ENCODE peak calls at places on chromosome 2, in four cellular contexts. One of them, this sample, is unnamed.

GRCh38 chr2:123518387-123518786 is 506.7 kb upstream of the CNTNAP5 start:
- DNase-seq in GM12878: no peak
- DNase-seq in K562: no peak
- DNase-seq in HepG2: no peak
- DNase-seq in this sample: no peak

GRCh38 chr2:219293736-219294201 is 14.6 kb downstream of the DNAJB2 start:
- DNase-seq in HepG2: no peak
- DNase-seq in K562: no peak
- DNase-seq in GM12878: no peak
- DNase-seq in this sample: no peak

GRCh38 chr2:23283653-23284052 is 101.3 kb upstream of the KLHL29 start:
- DNase-seq in GM12878: no peak
- DNase-seq in K562: no peak
- DNase-seq in HepG2: no peak
- DNase-seq in this sample: no peak

GRCh38 chr2:54665436-54665856 is 58.0 kb upstream of the EML6 start:
- DNase-seq in HepG2: peak
- DNase-seq in GM12878: no peak
- DNase-seq in K562: peak
- DNase-seq in this sample: peak

GRCh38 chr2:240288087-240288521 is 147.4 kb upstream of the GPC1 start:
- DNase-seq in GM12878: no peak
- DNase-seq in HepG2: no peak
- DNase-seq in K562: no peak
- DNase-seq in this sample: no peak

GRCh38 chr2:203155406-203155805 is 83.4 kb upstream of the CYP20A1 start:
- DNase-seq in HepG2: no peak
- DNase-seq in K562: no peak
- DNase-seq in GM12878: no peak
- DNase-seq in this sample: no peak

GRCh38 chr2:16253291-16253690 is 312.9 kb downstream of the MYCN start:
- DNase-seq in HepG2: no peak
- DNase-seq in K562: no peak
- DNase-seq in GM12878: no peak
- DNase-seq in this sample: no peak

GRCh38 chr2:128421861-128422311 is 103.2 kb upstream of the HS6ST1 start:
- DNase-seq in HepG2: no peak
- DNase-seq in K562: no peak
- DNase-seq in GM12878: no peak
- DNase-seq in this sample: no peak

GRCh38 chr2:121334581-121335293 is 49.7 kb upstream of the TFCP2L1 start:
- DNase-seq in K562: no peak
- DNase-seq in GM12878: no peak
- DNase-seq in HepG2: peak
- DNase-seq in this sample: peak

GRCh38 chr2:122031544-122032263 is 276.3 kb downstream of the TSN start:
- DNase-seq in K562: no peak
- DNase-seq in HepG2: no peak
- DNase-seq in GM12878: peak
- DNase-seq in this sample: no peak

GRCh38 chr2:27080603-27080938 is 2.2 kb downstream of the EMILIN1 start:
- DNase-seq in GM12878: no peak
- DNase-seq in HepG2: no peak
- DNase-seq in K562: no peak
- DNase-seq in this sample: no peak

GRCh38 chr2:48356701-48357322 is 173.1 kb upstream of the STON1 start:
- DNase-seq in K562: no peak
- DNase-seq in GM12878: no peak
- DNase-seq in HepG2: no peak
- DNase-seq in this sample: no peak

GRCh38 chr2:235577404-235578330 is 83.8 kb downstream of the AGAP1 start:
- DNase-seq in HepG2: peak
- DNase-seq in K562: no peak
- DNase-seq in GM12878: no peak
- DNase-seq in this sample: no peak

GRCh38 chr2:95274291-95275150 is at the start of gene PROM2:
- DNase-seq in HepG2: no peak
- DNase-seq in GM12878: no peak
- DNase-seq in K562: no peak
- DNase-seq in this sample: peak

GRCh38 chr2:6865346-6866238 is at the start of gene CMPK2:
- DNase-seq in K562: peak
- DNase-seq in HepG2: peak
- DNase-seq in GM12878: peak
- DNase-seq in this sample: peak

GRCh38 chr2:109129356-109129920 is 433 bp downstream of the SH3RF3 start:
- DNase-seq in HepG2: no peak
- DNase-seq in K562: no peak
- DNase-seq in GM12878: no peak
- DNase-seq in this sample: peak

GRCh38 chr2:97742381-97742847 is 29.0 kb downstream of the ZAP70 start:
- DNase-seq in HepG2: no peak
- DNase-seq in K562: no peak
- DNase-seq in GM12878: no peak
- DNase-seq in this sample: no peak

GRCh38 chr2:46342566-46343315 is 45.5 kb downstream of the EPAS1 start:
- DNase-seq in K562: peak
- DNase-seq in HepG2: no peak
- DNase-seq in GM12878: no peak
- DNase-seq in this sample: no peak

GRCh38 chr2:166293984-166294383 is 81.8 kb downstream of the SCN9A start:
- DNase-seq in HepG2: no peak
- DNase-seq in K562: no peak
- DNase-seq in GM12878: no peak
- DNase-seq in this sample: no peak

GRCh38 chr2:11558206-11558886 is 24.5 kb downstream of the GREB1 start:
- DNase-seq in K562: no peak
- DNase-seq in GM12878: no peak
- DNase-seq in HepG2: no peak
- DNase-seq in this sample: no peak

GRCh38 chr2:202122975-202123765 is 50.1 kb downstream of the KIAA2012 start:
- DNase-seq in K562: no peak
- DNase-seq in GM12878: no peak
- DNase-seq in HepG2: no peak
- DNase-seq in this sample: no peak
- TF ChIP-seq ATF2 in K562: no peak
- TF ChIP-seq ATF2 in GM12878: no peak
- TF ChIP-seq ATF2 in HepG2: no peak
- TF ChIP-seq ATF2 in this sample: no peak

GRCh38 chr2:223900531-223900930 is 44.6 kb downstream of the WDFY1 start:
- DNase-seq in GM12878: no peak
- DNase-seq in HepG2: no peak
- DNase-seq in K562: no peak
- DNase-seq in this sample: no peak

GRCh38 chr2:223897669-223898314 is 47.3 kb downstream of the WDFY1 start:
- DNase-seq in K562: no peak
- DNase-seq in GM12878: no peak
- DNase-seq in HepG2: no peak
- DNase-seq in this sample: no peak

GRCh38 chr2:223900066-223900465 is 45.1 kb downstream of the WDFY1 start:
- DNase-seq in K562: no peak
- DNase-seq in HepG2: no peak
- DNase-seq in GM12878: no peak
- DNase-seq in this sample: no peak

GRCh38 chr2:223901854-223902253 is 43.3 kb downstream of the WDFY1 start:
- DNase-seq in K562: no peak
- DNase-seq in GM12878: no peak
- DNase-seq in HepG2: peak
- DNase-seq in this sample: no peak

DNA sequence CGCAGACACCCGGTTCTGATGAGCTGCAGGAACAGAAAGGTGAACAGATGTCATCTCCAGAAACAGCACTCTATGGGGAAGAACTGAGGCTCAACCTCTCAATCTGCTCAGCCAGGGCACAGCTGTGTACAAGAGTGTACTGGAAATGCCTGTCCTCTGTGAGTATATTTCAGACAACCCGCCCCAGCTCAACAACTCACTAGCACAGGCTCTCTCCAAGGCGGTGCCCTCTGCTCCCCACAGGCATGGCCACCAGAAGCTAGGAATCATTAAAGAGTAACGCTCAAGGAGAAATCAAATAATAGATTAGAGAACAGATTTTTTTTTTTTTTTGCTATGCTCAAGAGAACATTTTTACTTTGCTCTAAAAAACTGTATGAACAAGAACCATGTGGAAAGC is 43.8 kb downstream of the WDFY1 start:
- DNase-seq in HepG2: no peak
- DNase-seq in GM12878: no peak
- DNase-seq in K562: no peak
- DNase-seq in this sample: no peak
- TF ChIP-seq NR2C2 in HepG2: no peak
- TF ChIP-seq NR2C2 in GM12878: no peak
- TF ChIP-seq NR2C2 in K562: no peak
- TF ChIP-seq NR2C2 in this sample: no peak

GRCh38 chr2:174026122-174026845 is 61.1 kb upstream of the SP3 start:
- DNase-seq in K562: no peak
- DNase-seq in HepG2: no peak
- DNase-seq in GM12878: no peak
- DNase-seq in this sample: no peak

GRCh38 chr2:174025271-174026121 is 60.3 kb upstream of the SP3 start:
- DNase-seq in GM12878: no peak
- DNase-seq in K562: no peak
- DNase-seq in HepG2: peak
- DNase-seq in this sample: no peak

GRCh38 chr2:174023591-174024523 is 58.7 kb upstream of the SP3 start:
- DNase-seq in GM12878: no peak
- DNase-seq in K562: no peak
- DNase-seq in HepG2: peak
- DNase-seq in this sample: peak

GRCh38 chr2:174022431-174022830 is 57.3 kb upstream of the SP3 start:
- DNase-seq in HepG2: no peak
- DNase-seq in GM12878: no peak
- DNase-seq in K562: no peak
- DNase-seq in this sample: no peak

GRCh38 chr2:174024524-174025270 is 59.5 kb upstream of the SP3 start:
- DNase-seq in K562: no peak
- DNase-seq in GM12878: no peak
- DNase-seq in HepG2: no peak
- DNase-seq in this sample: no peak
- TF ChIP-seq ATF2 in K562: no peak
- TF ChIP-seq ATF2 in GM12878: no peak
- TF ChIP-seq ATF2 in HepG2: no peak
- TF ChIP-seq ATF2 in this sample: no peak

DNA sequence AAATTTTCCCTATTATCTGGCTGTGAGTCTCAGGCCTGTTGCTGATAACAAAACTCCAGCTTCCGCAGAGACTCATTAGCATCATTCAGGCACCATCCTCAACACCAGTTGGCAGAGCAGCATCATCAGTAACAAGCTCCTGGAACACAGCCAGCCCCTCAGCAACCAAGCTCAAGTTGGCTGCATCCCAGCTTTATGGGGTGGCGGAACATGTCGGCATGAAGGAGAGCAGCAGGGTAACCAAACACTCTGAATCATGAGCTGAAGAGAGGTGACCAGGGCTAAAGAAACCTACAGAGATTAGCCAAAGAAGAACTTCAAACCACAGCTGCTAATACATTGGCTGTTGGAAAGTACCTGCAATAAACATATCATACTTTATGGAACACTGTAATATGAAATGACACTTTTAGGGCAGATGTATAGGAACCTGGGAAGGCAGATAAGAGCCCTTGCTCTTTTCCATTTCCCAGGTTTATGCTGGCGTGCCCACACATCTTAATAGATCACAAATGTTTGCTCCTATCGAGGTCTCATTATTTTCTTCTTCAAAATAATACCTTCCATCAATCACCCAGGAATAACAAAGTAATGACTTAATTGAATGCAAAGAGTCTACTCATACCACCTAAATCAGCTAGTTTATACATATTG is 63.8 kb downstream of the PDE11A start:
- DNase-seq in GM12878: no peak
- DNase-seq in K562: no peak
- DNase-seq in HepG2: no peak
- DNase-seq in this sample: no peak
- TF ChIP-seq NR2C2 in GM12878: no peak
- TF ChIP-seq NR2C2 in K562: no peak
- TF ChIP-seq NR2C2 in HepG2: no peak
- TF ChIP-seq NR2C2 in this sample: no peak

This sample was measured in WTC11.